ENCODE peak calls at places on chromosomes 13 and 19, in five cellular contexts. O is activated naive CD8-positive, alpha-beta T cell treated with anti-CD3 and anti-CD28 coated beads, Interleukin-2, amount 50 U/mL, for 24 hours; X is NCI-H1105; J is fibroblast of villous mesenchyme; Y is hippocampal formation. B is an unnamed sample.
A peak's percentile ranks its signal among the peaks of the same experiment; 100 is the strongest.

GRCh38 chr19:38870612-38871011 is 7.5 kb downstream of the RINL start:
- DNase-seq in O (no peak), X (no peak), J (no peak), Y (no peak), B (no peak)

GRCh38 chr13:21233086-21233485 is 56.6 kb downstream of the MRPL57 start:
- DNase-seq in O (no peak), X (no peak), J (peak; percentile 24), Y (no peak), B (no peak)

GRCh38 chr13:24407844-24408243 is 98.5 kb downstream of the C1QTNF9 start:
- DNase-seq in O (no peak), X (no peak), J (no peak), Y (no peak), B (no peak)

GRCh38 chr13:47455581-47455980 is 545.5 kb downstream of the SUCLA2 start:
- DNase-seq in O (no peak), X (no peak), J (no peak), Y (no peak), B (no peak)

GRCh38 chr19:49216076-49216475 is 58.5 kb downstream of the TRPM4 start:
- DNase-seq in O (no peak), X (no peak), J (peak; percentile 27), Y (no peak), B (no peak)

GRCh38 chr19:33883869-33884519 is 87.3 kb downstream of the KCTD15 start:
- DNase-seq in O (no peak), X (no peak), J (no peak), Y (no peak), B (no peak)

GRCh38 chr19:11797491-11797890 is 832 bp upstream of the ZNF491 start:
- DNase-seq in O (peak; percentile 80), X (peak; percentile 97), J (peak; percentile 89), Y (peak; percentile 77), B (peak; percentile 63)

GRCh38 chr13:95463516-95463915 is 89.0 kb upstream of the CLDN10 start:
- DNase-seq in O (no peak), X (no peak), J (no peak), Y (no peak), B (no peak)

GRCh38 chr19:8638078-8638619 is 7.7 kb downstream of the NFILZ start:
- DNase-seq in O (no peak), X (no peak), J (no peak), Y (no peak), B (no peak)

GRCh38 chr13:111337206-111337605 is 16.8 kb downstream of the TEX29 start:
- DNase-seq in O (no peak), X (no peak), J (peak; percentile 97), Y (no peak), B (no peak)

GRCh38 chr19:44401108-44401786 is at the start of gene ZNF285:
- DNase-seq in O (peak; percentile 80), X (no peak), J (peak; percentile 97), Y (no peak), B (no peak)

GRCh38 chr13:111616203-111616602 is 295.8 kb downstream of the TEX29 start:
- DNase-seq in O (no peak), X (no peak), J (no peak), Y (no peak), B (no peak)

GRCh38 chr19:35061583-35062373 is 20.3 kb downstream of the HPN start:
- DNase-seq in O (no peak), X (no peak), J (no peak), Y (no peak), B (no peak)

GRCh38 chr19:18781047-18781600 is 10.0 kb downstream of the COMP start:
- DNase-seq in O (no peak), X (no peak), J (no peak), Y (no peak), B (no peak)

GRCh38 chr19:11226716-11227166 is 12.7 kb upstream of the ANGPTL8 start:
- DNase-seq in O (no peak), X (no peak), J (no peak), Y (no peak), B (no peak)

GRCh38 chr13:76703621-76704020 is 182.6 kb downstream of the KCTD12 start:
- DNase-seq in O (no peak), X (no peak), J (no peak), Y (no peak), B (no peak)

GRCh38 chr13:50340146-50340545 is 324.9 kb downstream of the KCNRG start:
- DNase-seq in O (no peak), X (no peak), J (no peak), Y (no peak), B (no peak)

GRCh38 chr19:52237771-52238400 is 31.5 kb upstream of the ZNF766 start:
- DNase-seq in O (peak; percentile 54), X (peak; percentile 46), J (peak; percentile 71), Y (peak; percentile 55), B (peak; percentile 2)

GRCh38 chr19:2385053-2385721 is 25.1 kb downstream of the TMPRSS9 start:
- DNase-seq in O (no peak), X (peak; percentile 31), J (peak; percentile 88), Y (no peak), B (no peak)

GRCh38 chr13:98922306-98922705 is 55.6 kb downstream of the DOCK9 start:
- DNase-seq in O (no peak), X (no peak), J (no peak), Y (no peak), B (no peak)

GRCh38 chr13:102798653-102799543 is at the start of the genes BIVM and POGLUT2:
- DNase-seq in O (peak; percentile 85), X (peak; percentile 76), J (peak; percentile 93), Y (peak; percentile 79), B (peak; percentile 92)

GRCh38 chr13:43132228-43132627 is 108.8 kb downstream of the DNAJC15 start:
- DNase-seq in O (no peak), X (no peak), J (peak; percentile 52), Y (peak; percentile 11), B (no peak)

GRCh38 chr13:77846173-77846572 is 72.5 kb downstream of the EDNRB start:
- DNase-seq in O (no peak), X (no peak), J (no peak), Y (no peak), B (no peak)

GRCh38 chr13:23617551-23618014 is 47.4 kb downstream of the TNFRSF19 start:
- DNase-seq in O (no peak), X (no peak), J (peak; percentile 72), Y (no peak), B (no peak)

GRCh38 chr13:113554333-113554700 is 30.2 kb upstream of the TFDP1 start:
- DNase-seq in O (no peak), X (no peak), J (no peak), Y (no peak), B (no peak)

GRCh38 chr13:32211788-32212187 is 103.4 kb downstream of the ZAR1L start:
- DNase-seq in O (no peak), X (no peak), J (peak; percentile 99), Y (no peak), B (no peak)

GRCh38 chr19:3284759-3285646 is 60.5 kb downstream of the CELF5 start:
- DNase-seq in O (peak; percentile 85), X (peak; percentile 19), J (peak; percentile 46), Y (no peak), B (no peak)

GRCh38 chr13:21014666-21015170 is 46.7 kb downstream of the LATS2 start:
- DNase-seq in O (no peak), X (no peak), J (peak; percentile 89), Y (no peak), B (no peak)

GRCh38 chr13:52359534-52359933 is 46.4 kb downstream of the THSD1 start:
- DNase-seq in O (no peak), X (no peak), J (no peak), Y (no peak), B (no peak)

GRCh38 chr19:39363909-39364457 is 21.8 kb downstream of the SAMD4B start:
- DNase-seq in O (no peak), X (no peak), J (peak; percentile 60), Y (peak; percentile 94), B (peak; percentile 80)

GRCh38 chr13:23433171-23434153 is at the start of gene SACS:
- DNase-seq in O (no peak), X (peak; percentile 6), J (peak; percentile 31), Y (peak; percentile 63), B (peak; percentile 72)

GRCh38 chr13:106477303-106477702 is 58.2 kb downstream of the EFNB2 start:
- DNase-seq in O (no peak), X (no peak), J (no peak), Y (no peak), B (no peak)

GRCh38 chr13:100828226-100828625 is 153.6 kb upstream of the TMTC4 start:
- DNase-seq in O (no peak), X (no peak), J (no peak), Y (peak; percentile 23), B (no peak)

GRCh38 chr13:59823495-59823894 is 340.2 kb downstream of the DIAPH3 start:
- DNase-seq in O (no peak), X (no peak), J (peak; percentile 22), Y (no peak), B (no peak)

GRCh38 chr13:99970761-99971575 is 599 bp downstream of the ZIC5 start:
- DNase-seq in O (no peak), X (no peak), J (no peak), Y (no peak), B (no peak)

B was measured in occipital lobe.